ENCODE peak calls at places on chromosomes 16 and 17, in four cellular contexts. G is ascending aorta, L is mesothelial cell of epicardium, F is AG10803. J is an unnamed sample.

GRCh38 chr17:29677139-29677834 is 54.6 kb upstream of the CORO6 start:
- DNase-seq in G (no peak), L (no peak), F (peak; percentile 58), J (no peak)

GRCh38 chr17:74677558-74678466 is 34.9 kb downstream of the CD300LF start:
- DNase-seq in G (no peak), L (no peak), F (peak; percentile 7), J (no peak)

GRCh38 chr17:73342549-73343167 is 30.9 kb upstream of the CDC42EP4 start:
- DNase-seq in G (no peak), L (no peak), F (peak; percentile 65), J (no peak)

GRCh38 chr16:11482946-11483748 is 103.6 kb downstream of the LITAF start:
- DNase-seq in G (no peak), L (no peak), F (no peak), J (no peak)

GRCh38 chr17:54426287-54426886 is 474.3 kb upstream of the TOM1L1 start:
- DNase-seq in G (no peak), L (no peak), F (no peak), J (peak; percentile 42)

GRCh38 chr16:2838928-2839327 is 8.8 kb downstream of the ZG16B start:
- DNase-seq in G (no peak), L (peak; percentile 78), F (peak; percentile 79), J (peak; percentile 7)

GRCh38 chr16:72241930-72242329 is 70.0 kb upstream of the PMFBP1 start:
- DNase-seq in G (no peak), L (no peak), F (peak; percentile 54), J (peak; percentile 26)

GRCh38 chr17:42797067-42798007 is 1.2 kb downstream of the COA3 start:
- DNase-seq in G (no peak), L (no peak), F (no peak), J (no peak)

GRCh38 chr17:43092891-43093290 is 32.3 kb downstream of the BRCA1 start:
- DNase-seq in G (no peak), L (no peak), F (peak; percentile 73), J (no peak)

GRCh38 chr16:15899538-15900100 is 11.2 kb upstream of the CEP20 start:
- DNase-seq in G (no peak), L (no peak), F (peak; percentile 84), J (no peak)